ENCODE peak calls at places on chromosomes 5 and 9, in seven cellular contexts. F is esophagus muscularis mucosa, K is stomach, L is HCT116, X is spleen, O is vagina, Q is suprapubic skin. T is an unnamed sample.

GRCh38 chr5:133754575-133755169 is 142.3 kb upstream of the FSTL4 start:
- DNase-seq in F (no peak), K (peak), L (peak), X (no peak), O (peak), Q (no peak), T (no peak)

GRCh38 chr9:23492126-23493002 is 333.7 kb downstream of the ELAVL2 start:
- DNase-seq in F (no peak), K (no peak), L (no peak), X (no peak), O (no peak), Q (no peak), T (no peak)

GRCh38 chr9:36341936-36342577 is 58.0 kb downstream of the RNF38 start:
- DNase-seq in F (no peak), K (no peak), L (no peak), X (no peak), O (no peak), Q (no peak), T (no peak)

GRCh38 chr9:133054966-133055365 is 6.8 kb upstream of the CEL start:
- DNase-seq in F (no peak), K (no peak), L (no peak), X (no peak), O (no peak), Q (peak), T (no peak)

GRCh38 chr5:139961435-139962157 is 81.5 kb downstream of the NRG2 start:
- DNase-seq in F (peak), K (no peak), L (no peak), X (no peak), O (no peak), Q (no peak), T (no peak)

GRCh38 chr5:180519098-180519497 is 24.9 kb downstream of the CNOT6 start:
- DNase-seq in F (no peak), K (no peak), L (no peak), X (no peak), O (no peak), Q (no peak), T (no peak)

GRCh38 chr9:75161116-75161857 is 73.0 kb downstream of the OSTF1 start:
- DNase-seq in F (no peak), K (no peak), L (no peak), X (no peak), O (no peak), Q (no peak), T (no peak)

GRCh38 chr5:91754990-91755389 is 371.9 kb upstream of the ARRDC3 start:
- DNase-seq in F (no peak), K (no peak), L (no peak), X (no peak), O (no peak), Q (no peak), T (no peak)

GRCh38 chr5:143758750-143759149 is 53.2 kb upstream of the HMHB1 start:
- DNase-seq in F (no peak), K (no peak), L (no peak), X (no peak), O (no peak), Q (no peak), T (no peak)

GRCh38 chr9:129875687-129876395 is 40.6 kb downstream of the USP20 start:
- DNase-seq in F (no peak), K (no peak), L (no peak), X (no peak), O (no peak), Q (no peak), T (no peak)

GRCh38 chr9:32351845-32352244 is 32.6 kb upstream of the ACO1 start:
- DNase-seq in F (no peak), K (no peak), L (peak), X (no peak), O (no peak), Q (no peak), T (no peak)

GRCh38 chr5:101424530-101425175 is 521.6 kb upstream of the ST8SIA4 start:
- DNase-seq in F (no peak), K (no peak), L (peak), X (no peak), O (no peak), Q (no peak), T (no peak)

GRCh38 chr9:70403618-70404025 is 10.8 kb downstream of the KLF9 start:
- DNase-seq in F (no peak), K (no peak), L (no peak), X (no peak), O (no peak), Q (no peak), T (no peak)

GRCh38 chr9:2857564-2858198 is 13.8 kb upstream of the PUM3 start:
- DNase-seq in F (peak), K (peak), L (peak), X (no peak), O (no peak), Q (peak), T (peak)

GRCh38 chr5:78795757-78796156 is 147.2 kb upstream of the LHFPL2 start:
- DNase-seq in F (no peak), K (no peak), L (no peak), X (no peak), O (no peak), Q (no peak), T (no peak)

GRCh38 chr9:124342946-124343485 is 72.2 kb downstream of the PSMB7 start:
- DNase-seq in F (peak), K (no peak), L (no peak), X (peak), O (no peak), Q (no peak), T (peak)

GRCh38 chr9:18405240-18405639 is 68.7 kb upstream of the ADAMTSL1 start:
- DNase-seq in F (no peak), K (no peak), L (no peak), X (no peak), O (no peak), Q (no peak), T (peak)

GRCh38 chr9:4984171-4984570 is 901 bp upstream of the JAK2 start:
- DNase-seq in F (no peak), K (no peak), L (peak), X (no peak), O (no peak), Q (no peak), T (no peak)

GRCh38 chr9:129080312-129080607 is 651 bp upstream of the DOLPP1 start:
- DNase-seq in F (no peak), K (no peak), L (no peak), X (no peak), O (no peak), Q (no peak), T (no peak)

GRCh38 chr9:125884196-125884595 is 137.0 kb downstream of the PBX3 start:
- DNase-seq in F (no peak), K (no peak), L (no peak), X (no peak), O (no peak), Q (no peak), T (no peak)

GRCh38 chr5:169599451-169599850 is 15.9 kb downstream of the SPDL1 start:
- DNase-seq in F (no peak), K (peak), L (no peak), X (no peak), O (no peak), Q (no peak), T (no peak)

GRCh38 chr9:136438909-136439549 is 616 bp downstream of the INPP5E start:
- DNase-seq in F (no peak), K (no peak), L (no peak), X (peak), O (no peak), Q (no peak), T (no peak)

GRCh38 chr9:29332789-29333188 is 1759.5 kb upstream of the C9orf72 start:
- DNase-seq in F (no peak), K (no peak), L (peak), X (no peak), O (no peak), Q (no peak), T (no peak)

GRCh38 chr9:38059233-38059936 is 9.6 kb downstream of the SHB start:
- DNase-seq in F (no peak), K (no peak), L (no peak), X (peak), O (no peak), Q (no peak), T (no peak)

GRCh38 chr9:4489562-4489918 is 728 bp upstream of the SLC1A1 start:
- DNase-seq in F (no peak), K (peak), L (no peak), X (no peak), O (no peak), Q (no peak), T (no peak)

GRCh38 chr5:73783823-73784222 is 157.8 kb downstream of the ARHGEF28 start:
- DNase-seq in F (no peak), K (no peak), L (no peak), X (no peak), O (no peak), Q (no peak), T (no peak)

GRCh38 chr9:30250872-30251271 is 2133.6 kb upstream of the ACO1 start:
- DNase-seq in F (no peak), K (no peak), L (no peak), X (no peak), O (no peak), Q (no peak), T (no peak)

GRCh38 chr9:129665008-129665771 is at the start of gene PRRX2:
- DNase-seq in F (no peak), K (no peak), L (no peak), X (no peak), O (no peak), Q (peak), T (no peak)

GRCh38 chr9:37336150-37336549 is 86.3 kb upstream of the GRHPR start:
- DNase-seq in F (no peak), K (no peak), L (no peak), X (no peak), O (no peak), Q (no peak), T (no peak)

GRCh38 chr5:42828661-42829060 is 17.0 kb upstream of the SELENOP start:
- DNase-seq in F (no peak), K (no peak), L (no peak), X (no peak), O (no peak), Q (no peak), T (no peak)

GRCh38 chr5:40428129-40428528 is 251.6 kb upstream of the PTGER4 start:
- DNase-seq in F (no peak), K (no peak), L (no peak), X (no peak), O (no peak), Q (no peak), T (no peak)

GRCh38 chr5:125410501-125411162 is 664.2 kb upstream of the ZNF608 start:
- DNase-seq in F (no peak), K (no peak), L (no peak), X (no peak), O (no peak), Q (no peak), T (no peak)
- TF ChIP-seq POLR2AphosphoS5 in F (no peak), K (no peak), L (no peak), X (no peak), O (no peak), Q (no peak), T (no peak)

DNA sequence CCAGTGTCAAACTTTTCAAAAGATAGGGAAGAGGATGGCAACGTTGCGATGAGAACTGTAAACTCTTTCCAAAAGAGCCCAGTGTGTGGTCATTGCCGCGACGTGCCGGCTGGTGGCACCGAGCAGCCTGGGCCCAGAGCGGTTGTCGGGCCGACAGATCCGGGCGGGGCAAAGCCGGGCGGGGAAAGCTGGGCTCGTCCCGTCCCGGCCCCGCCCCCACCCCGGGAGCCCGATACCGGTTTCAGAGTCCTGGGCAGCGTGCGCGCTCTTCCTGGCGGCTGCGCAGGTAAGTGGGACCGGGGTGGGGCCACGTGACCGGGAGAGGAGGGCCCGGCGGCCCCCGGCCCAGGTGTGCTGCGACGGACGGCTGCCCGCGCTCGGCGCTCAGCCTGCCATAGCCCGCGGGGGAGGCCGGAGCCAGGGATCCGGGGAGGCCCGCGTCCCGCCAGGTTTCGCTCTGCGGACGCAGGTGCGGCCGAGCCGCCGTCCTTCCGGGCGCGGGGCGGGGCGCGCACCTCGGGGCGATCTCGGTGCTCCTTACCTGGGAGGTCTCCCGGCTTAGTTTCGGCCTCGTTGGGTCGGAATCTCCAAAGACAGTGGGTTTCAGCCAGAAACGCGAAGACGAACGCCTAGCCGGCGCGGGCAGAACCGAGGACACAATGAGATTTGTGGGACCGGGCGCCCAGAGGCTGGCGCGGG is at the start of gene MARVELD2:
- DNase-seq in F (no peak), K (peak), L (peak), X (peak), O (no peak), Q (peak), T (peak)
- TF ChIP-seq POLR2A in F (no peak), K (no peak), L (peak), X (no peak), O (no peak), Q (peak), T (no peak)

DNA sequence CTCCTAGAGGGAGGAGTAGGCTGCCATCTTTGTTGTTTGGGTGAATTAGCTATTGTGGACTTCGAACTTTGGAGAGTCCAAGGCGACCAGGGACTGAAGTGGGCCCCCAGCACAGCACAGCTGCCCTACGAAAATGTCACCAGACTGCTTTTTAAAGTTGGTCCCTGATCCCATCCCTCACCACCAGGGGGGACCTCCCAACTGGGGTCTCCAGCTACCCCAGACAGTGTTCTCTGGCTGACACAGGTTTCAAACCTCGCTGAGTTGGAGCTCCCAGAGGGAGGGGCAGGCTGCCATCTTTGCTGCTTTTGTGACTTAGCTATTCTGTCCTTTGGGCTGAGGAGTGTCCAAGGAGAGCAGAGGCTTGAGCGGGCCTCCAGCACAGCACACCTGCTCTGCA is 45.7 kb upstream of the ADRB2 start:
- DNase-seq in F (no peak), K (no peak), L (no peak), X (no peak), O (no peak), Q (no peak), T (no peak)
- TF ChIP-seq CTCF in F (no peak), K (no peak), L (no peak), X (no peak), O (no peak), Q (no peak), T (no peak)

GRCh38 chr5:31487510-31487909 is 44.4 kb downstream of the DROSHA start:
- DNase-seq in F (no peak), K (no peak), L (no peak), X (no peak), O (no peak), Q (no peak), T (no peak)

GRCh38 chr5:31496301-31496700 is 35.6 kb downstream of the DROSHA start:
- DNase-seq in F (no peak), K (no peak), L (no peak), X (no peak), O (no peak), Q (no peak), T (no peak)

GRCh38 chr5:31495336-31495735 is 36.6 kb downstream of the DROSHA start:
- DNase-seq in F (no peak), K (no peak), L (no peak), X (no peak), O (no peak), Q (no peak), T (no peak)

GRCh38 chr5:31496891-31497290 is 35.0 kb downstream of the DROSHA start:
- DNase-seq in F (no peak), K (no peak), L (no peak), X (no peak), O (no peak), Q (no peak), T (no peak)

DNA sequence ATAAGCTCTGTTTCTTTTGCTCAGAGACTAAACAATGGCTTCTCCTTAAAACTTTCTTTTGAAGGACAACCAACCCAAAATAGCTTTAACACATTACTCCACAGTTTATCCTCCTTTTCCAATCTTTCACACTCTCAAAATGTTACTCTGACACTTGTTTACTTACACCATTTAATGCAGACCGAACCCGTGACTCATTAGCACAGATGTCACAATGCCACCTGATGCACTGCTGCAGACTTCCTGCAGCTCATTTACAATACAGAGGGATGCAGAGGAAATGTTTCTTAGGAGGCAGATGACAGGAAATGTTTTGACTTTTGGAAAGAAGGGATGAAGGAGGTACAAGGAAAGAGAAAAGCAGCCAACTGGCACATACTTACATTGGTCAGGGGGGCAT is 39.1 kb downstream of the DROSHA start:
- DNase-seq in F (no peak), K (no peak), L (no peak), X (no peak), O (no peak), Q (no peak), T (no peak)
- TF ChIP-seq POLR2AphosphoS5 in F (no peak), K (no peak), L (no peak), X (no peak), O (no peak), Q (no peak), T (no peak)

DNA sequence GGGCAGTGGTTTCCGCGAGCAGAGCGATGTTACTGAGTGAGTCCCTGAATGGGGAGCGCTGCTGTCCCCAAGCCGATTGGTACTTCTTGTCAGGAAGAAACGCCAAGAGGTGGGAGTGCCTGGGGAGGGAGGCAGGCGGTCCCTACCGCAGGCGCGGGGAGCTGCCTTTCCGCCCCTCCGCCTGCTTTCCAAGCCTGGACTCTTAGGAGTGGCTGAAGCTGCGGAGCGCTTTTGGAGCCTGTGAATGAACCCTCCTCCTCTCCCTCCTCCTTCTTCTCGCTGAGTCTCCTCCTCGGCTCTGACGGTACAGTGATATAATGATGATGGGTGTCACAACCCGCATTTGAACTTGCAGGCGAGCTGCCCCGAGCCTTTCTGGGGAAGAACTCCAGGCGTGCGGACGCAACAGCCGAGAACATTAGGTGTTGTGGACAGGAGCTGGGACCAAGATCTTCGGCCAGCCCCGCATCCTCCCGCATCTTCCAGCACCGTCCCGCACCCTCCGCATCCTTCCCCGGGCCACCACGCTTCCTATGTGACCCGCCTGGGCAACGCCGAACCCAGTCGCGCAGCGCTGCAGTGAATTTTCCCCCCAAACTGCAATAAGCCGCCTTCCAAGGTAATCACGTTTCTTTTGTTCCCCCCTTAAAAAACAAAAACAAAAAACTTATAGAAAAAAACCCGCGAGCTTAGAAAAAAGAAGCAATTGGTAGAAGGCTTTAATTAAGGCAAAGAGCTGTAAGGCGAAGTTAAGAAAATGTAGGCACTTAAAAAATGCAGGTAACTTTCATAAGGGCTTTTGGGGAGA is at the start of gene VCAN:
- DNase-seq in F (peak), K (no peak), L (peak), X (peak), O (no peak), Q (peak), T (no peak)
- TF ChIP-seq POLR2A in F (peak), K (no peak), L (peak), X (no peak), O (peak), Q (peak), T (no peak)

DNA sequence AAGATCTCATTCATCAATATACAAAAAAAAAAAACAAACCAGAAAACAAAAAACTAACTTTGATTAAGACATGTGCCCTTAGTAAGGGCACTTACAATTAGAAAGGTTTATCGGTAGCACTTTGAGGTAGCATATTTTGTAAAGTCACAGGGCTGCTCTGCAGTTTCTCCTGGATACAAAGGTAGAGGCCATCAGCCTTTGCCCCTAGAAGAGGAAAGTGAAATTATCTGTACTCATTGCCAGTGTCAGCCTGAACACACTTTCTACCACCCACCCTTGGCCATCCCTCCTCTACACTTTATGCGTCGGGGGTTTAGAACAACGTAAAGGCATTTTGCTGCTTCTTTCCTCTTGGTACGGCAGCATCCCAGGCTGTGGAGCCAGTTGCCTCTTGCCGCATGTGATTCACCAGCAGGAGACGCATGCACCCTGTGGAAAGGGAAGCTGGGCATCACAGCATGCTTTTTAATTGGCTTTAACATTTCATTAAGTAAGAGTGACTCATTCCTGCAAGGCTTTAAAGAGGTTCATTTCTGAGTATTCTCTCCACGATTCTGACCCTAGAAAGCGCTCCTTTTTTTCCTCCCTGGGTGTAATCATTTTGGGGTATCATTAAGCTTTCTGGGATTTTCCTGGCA is 84.6 kb downstream of the CEMIP2 start:
- DNase-seq in F (no peak), K (no peak), L (peak), X (no peak), O (no peak), Q (peak), T (no peak)
- TF ChIP-seq CTCF in F (no peak), K (no peak), L (peak), X (peak), O (no peak), Q (peak), T (no peak)